ENCODE peak calls at places on chromosomes 5 and 9, in ten cellular contexts. S, C, Q, L, Y, N, X, G, A and J are unnamed samples.

GRCh38 chr5:176185133-176185733 is 53.0 kb upstream of the SIMC1 start:
- DNase-seq in S (no peak), C (no peak), Q (no peak), L (no peak), Y (no peak), N (no peak), X (no peak), G (peak; percentile 83), A (no peak), J (no peak)

GRCh38 chr5:398475-399295 is 44.3 kb upstream of the EXOC3 start:
- DNase-seq in S (no peak), C (no peak), Q (no peak), L (no peak), Y (no peak), N (no peak), X (no peak), G (peak; percentile 90), A (no peak), J (no peak)

GRCh38 chr9:136585531-136586120 is 39.8 kb upstream of the NOTCH1 start:
- DNase-seq in S (no peak), C (no peak), Q (no peak), L (no peak), Y (no peak), N (no peak), X (no peak), G (no peak), A (no peak), J (peak; percentile 25)

GRCh38 chr5:115541586-115541985 is 3.0 kb downstream of the FEM1C start:
- DNase-seq in S (no peak), C (peak; percentile 38), Q (no peak), L (no peak), Y (no peak), N (no peak), X (no peak), G (peak; percentile 46), A (no peak), J (no peak)

GRCh38 chr9:129888085-129888808 is 53.0 kb downstream of the USP20 start:
- DNase-seq in S (no peak), C (no peak), Q (peak; percentile 97), L (peak; percentile 86), Y (no peak), N (no peak), X (peak; percentile 37), G (peak; percentile 89), A (no peak), J (peak; percentile 70)

GRCh38 chr5:152255411-152255810 is 149.7 kb downstream of the NMUR2 start:
- DNase-seq in S (no peak), C (no peak), Q (no peak), L (no peak), Y (no peak), N (no peak), X (no peak), G (no peak), A (no peak), J (no peak)

GRCh38 chr9:130379649-130379970 is 65.2 kb upstream of the ASS1 start:
- DNase-seq in S (no peak), C (no peak), Q (no peak), L (no peak), Y (no peak), N (no peak), X (no peak), G (no peak), A (no peak), J (no peak)

GRCh38 chr9:76433851-76434250 is 25.1 kb upstream of the GCNT1 start:
- DNase-seq in S (no peak), C (peak; percentile 71), Q (no peak), L (no peak), Y (no peak), N (no peak), X (no peak), G (no peak), A (peak; percentile 77), J (no peak)

GRCh38 chr5:141182248-141182647 is at the start of gene PCDHB16:
- DNase-seq in S (peak; percentile 10), C (peak; percentile 40), Q (peak; percentile 13), L (no peak), Y (peak; percentile 46), N (peak; percentile 46), X (no peak), G (peak; percentile 78), A (peak; percentile 16), J (no peak)

GRCh38 chr9:114487607-114488300 is 17.5 kb downstream of the WHRN start:
- DNase-seq in S (no peak), C (peak; percentile 83), Q (peak; percentile 73), L (peak; percentile 44), Y (peak; percentile 58), N (no peak), X (no peak), G (peak; percentile 75), A (peak; percentile 51), J (no peak)

GRCh38 chr5:127785098-127785927 is 82.1 kb downstream of the CCDC192 start:
- DNase-seq in S (no peak), C (peak; percentile 87), Q (peak; percentile 53), L (no peak), Y (no peak), N (no peak), X (no peak), G (peak; percentile 7), A (peak; percentile 97), J (no peak)

GRCh38 chr5:67115804-67116203 is 80.8 kb downstream of the CD180 start:
- DNase-seq in S (no peak), C (no peak), Q (no peak), L (no peak), Y (no peak), N (no peak), X (no peak), G (no peak), A (no peak), J (no peak)

GRCh38 chr9:72465602-72466001 is 55.8 kb upstream of the TMC1 start:
- DNase-seq in S (no peak), C (peak; percentile 75), Q (no peak), L (no peak), Y (no peak), N (no peak), X (no peak), G (no peak), A (peak; percentile 70), J (no peak)

GRCh38 chr5:168317096-168317520 is 25.7 kb downstream of the WWC1 start:
- DNase-seq in S (no peak), C (no peak), Q (no peak), L (no peak), Y (no peak), N (no peak), X (no peak), G (peak; percentile 78), A (no peak), J (no peak)

GRCh38 chr5:150295741-150296486 is 6.3 kb upstream of the CAMK2A start:
- DNase-seq in S (no peak), C (no peak), Q (no peak), L (no peak), Y (no peak), N (no peak), X (no peak), G (no peak), A (no peak), J (no peak)

GRCh38 chr5:42994285-42995151 is 45.6 kb downstream of the ANXA2R start:
- DNase-seq in S (peak; percentile 81), C (peak; percentile 95), Q (peak; percentile 94), L (peak; percentile 82), Y (peak; percentile 86), N (no peak), X (peak; percentile 32), G (peak; percentile 89), A (peak; percentile 94), J (peak; percentile 92)

GRCh38 chr5:168803541-168803940 is 224.4 kb upstream of the PANK3 start:
- DNase-seq in S (no peak), C (no peak), Q (no peak), L (no peak), Y (no peak), N (no peak), X (no peak), G (no peak), A (no peak), J (no peak)

GRCh38 chr9:88476491-88477271 is 58.3 kb upstream of the NXNL2 start:
- DNase-seq in S (peak; percentile 21), C (peak; percentile 23), Q (no peak), L (no peak), Y (no peak), N (no peak), X (no peak), G (no peak), A (peak; percentile 78), J (no peak)

GRCh38 chr5:80186634-80187033 is 69.2 kb downstream of the SERINC5 start:
- DNase-seq in S (no peak), C (no peak), Q (peak; percentile 39), L (no peak), Y (no peak), N (no peak), X (no peak), G (no peak), A (no peak), J (no peak)

GRCh38 chr9:116141864-116142561 is 11.6 kb upstream of the PAPPA start:
- DNase-seq in S (no peak), C (no peak), Q (no peak), L (no peak), Y (no peak), N (no peak), X (no peak), G (no peak), A (peak; percentile 67), J (no peak)

GRCh38 chr9:93826209-93826608 is 128.9 kb downstream of the BARX1 start:
- DNase-seq in S (no peak), C (no peak), Q (peak; percentile 61), L (peak; percentile 14), Y (no peak), N (no peak), X (no peak), G (no peak), A (no peak), J (no peak)

GRCh38 chr5:87560528-87560927 is 147.8 kb upstream of the CCNH start:
- DNase-seq in S (no peak), C (no peak), Q (no peak), L (no peak), Y (no peak), N (no peak), X (no peak), G (no peak), A (no peak), J (no peak)

GRCh38 chr9:114588150-114588663 is 638 bp downstream of the ATP6V1G1 start:
- DNase-seq in S (no peak), C (peak; percentile 37), Q (peak; percentile 34), L (no peak), Y (no peak), N (no peak), X (no peak), G (peak; percentile 50), A (peak; percentile 54), J (no peak)

GRCh38 chr5:119954106-119954505 is 324.7 kb downstream of the FAM170A start:
- DNase-seq in S (no peak), C (no peak), Q (no peak), L (no peak), Y (no peak), N (no peak), X (no peak), G (no peak), A (no peak), J (no peak)